ENCODE peak calls at places on chromosomes 12 and 14, in five cellular contexts. Z is smooth muscle cell of the brain vasculature, O is cardiac fibroblast, B is GM03348, Q is H54. I is an unnamed sample.

GRCh38 chr12:126397071-126397571 is 1331.9 kb downstream of the AACS start:
- DNase-seq in Z (no peak), B (no peak), O (peak; percentile 97), Q (no peak), I (no peak)

GRCh38 chr14:60288279-60288678 is 39.3 kb downstream of the PPM1A start:
- DNase-seq in O (no peak), Q (no peak), B (no peak), Z (no peak), I (no peak)

GRCh38 chr14:48023881-48024280 is 348.5 kb upstream of the MDGA2 start:
- DNase-seq in Z (no peak), O (no peak), B (no peak), Q (no peak), I (no peak)

GRCh38 chr12:13114251-13115052 is 11.0 kb upstream of the GSG1 start:
- DNase-seq in O (no peak), Q (no peak), Z (no peak), B (no peak), I (no peak)

GRCh38 chr14:96205994-96206392 is 1.4 kb downstream of the BDKRB2 start:
- DNase-seq in B (peak; percentile 28), Z (no peak), Q (no peak), O (no peak), I (no peak)

GRCh38 chr14:59320771-59321170 is 132.3 kb downstream of the DAAM1 start:
- DNase-seq in Z (no peak), O (peak; percentile 73), Q (no peak), B (no peak), I (no peak)

GRCh38 chr14:29215853-29216252 is 449.3 kb downstream of the FOXG1 start:
- DNase-seq in B (peak; percentile 9), Q (no peak), Z (no peak), O (peak; percentile 78), I (no peak)

GRCh38 chr12:18864900-18865561 is 127.1 kb downstream of the CAPZA3 start:
- DNase-seq in O (peak; percentile 60), Z (no peak), B (peak; percentile 44), Q (no peak), I (no peak)

GRCh38 chr12:10354502-10354901 is 35.3 kb downstream of the KLRK1 start:
- DNase-seq in Z (no peak), O (peak; percentile 55), Q (no peak), B (no peak), I (no peak)

GRCh38 chr14:95389471-95390011 is 69.8 kb upstream of the CLMN start:
- DNase-seq in Q (no peak), O (peak; percentile 92), B (peak; percentile 40), Z (no peak), I (no peak)

GRCh38 chr14:76647699-76648298 is 113.5 kb upstream of the VASH1 start:
- DNase-seq in B (peak; percentile 82), Z (no peak), Q (peak; percentile 47), O (peak; percentile 71), I (peak; percentile 48)

GRCh38 chr12:48026081-48026827 is 22.0 kb upstream of the COL2A1 start:
- DNase-seq in B (no peak), Z (no peak), O (no peak), Q (no peak), I (no peak)

GRCh38 chr14:61342486-61342885 is 21.1 kb downstream of the PRKCH start:
- DNase-seq in B (no peak), Q (no peak), O (no peak), Z (no peak), I (no peak)

GRCh38 chr14:64990291-64990690 is 3.6 kb downstream of the FNTB start:
- DNase-seq in O (no peak), B (no peak), Q (no peak), Z (no peak), I (no peak)

GRCh38 chr12:28851781-28852180 is 297.3 kb upstream of the FAR2 start:
- DNase-seq in B (no peak), Z (no peak), O (no peak), Q (no peak), I (no peak)

GRCh38 chr12:113781415-113782198 is 184.5 kb downstream of the RBM19 start:
- DNase-seq in Q (no peak), O (peak; percentile 63), B (no peak), Z (no peak), I (no peak)

GRCh38 chr14:89184952-89185351 is 232.1 kb downstream of the FOXN3 start:
- DNase-seq in Q (no peak), B (no peak), Z (no peak), O (no peak), I (no peak)

GRCh38 chr14:72128629-72129028 is 196.4 kb downstream of the RGS6 start:
- DNase-seq in O (no peak), Q (no peak), B (no peak), Z (no peak), I (no peak)

GRCh38 chr14:55136241-55136640 is 7.2 kb downstream of the LGALS3 start:
- DNase-seq in Q (no peak), O (peak; percentile 75), B (peak; percentile 56), Z (no peak), I (no peak)

GRCh38 chr12:51323966-51324895 is at the start of gene BIN2:
- DNase-seq in B (no peak), Z (no peak), Q (no peak), O (no peak), I (no peak)

GRCh38 chr12:123931686-123932321 is 40.8 kb downstream of the CCDC92 start:
- DNase-seq in Z (no peak), B (no peak), O (no peak), Q (no peak), I (no peak)

GRCh38 chr14:31125231-31125630 is 82.4 kb downstream of the HECTD1 start:
- DNase-seq in O (no peak), Q (no peak), B (no peak), Z (no peak), I (no peak)

GRCh38 chr14:99982449-99983250 is 82.6 kb upstream of the EVL start:
- DNase-seq in B (peak; percentile 84), O (peak; percentile 79), Z (peak; percentile 41), Q (peak; percentile 45), I (peak; percentile 34)

GRCh38 chr12:2876431-2877046 is 435 bp downstream of the FOXM1 start:
- DNase-seq in Z (no peak), B (peak; percentile 33), O (peak; percentile 54), Q (no peak), I (no peak)

GRCh38 chr14:49992901-49993335 is 100.0 kb downstream of the ARF6 start:
- DNase-seq in Q (no peak), O (peak; percentile 95), Z (no peak), B (peak; percentile 16), I (no peak)

GRCh38 chr14:93231129-93231979 is 24.3 kb downstream of the UBR7 start:
- DNase-seq in Q (no peak), Z (peak; percentile 12), O (peak; percentile 67), B (peak; percentile 78), I (no peak)